ENCODE peak calls at places on chromosomes 2 and 18, in five cellular contexts. Y, I, G, L and M are unnamed samples.

GRCh38 chr18:77250926-77251729 is 1.5 kb downstream of the GALR1 start:
- DNase-seq in Y (no peak), L (no peak), I (no peak), G (no peak), M (no peak)

GRCh38 chr2:127615511-127616166 is 30.3 kb upstream of the GPR17 start:
- DNase-seq in Y (no peak), L (peak), G (no peak), I (no peak), M (no peak)

GRCh38 chr2:85476624-85477023 is 58.1 kb downstream of the SH2D6 start:
- DNase-seq in Y (no peak), L (no peak), I (no peak), G (no peak), M (no peak)

GRCh38 chr2:101617188-101617587 is 80.3 kb upstream of the MAP4K4 start:
- DNase-seq in Y (no peak), I (peak), L (no peak), G (no peak), M (peak)

GRCh38 chr18:7520200-7520780 is 46.8 kb upstream of the PTPRM start:
- DNase-seq in Y (no peak), G (no peak), I (no peak), L (no peak), M (no peak)

GRCh38 chr2:241767464-241768250 is 9.0 kb upstream of the GAL3ST2 start:
- DNase-seq in I (no peak), L (no peak), G (no peak), Y (no peak), M (no peak)

GRCh38 chr2:32902986-32903385 is 43.8 kb upstream of the LTBP1 start:
- DNase-seq in Y (no peak), I (no peak), G (no peak), L (no peak), M (no peak)

GRCh38 chr2:231883468-231883881 is 42.7 kb downstream of the NPPC start:
- DNase-seq in G (no peak), L (no peak), Y (no peak), I (no peak), M (no peak)

GRCh38 chr2:20958176-20958575 is 85.7 kb downstream of the APOB start:
- DNase-seq in Y (no peak), G (no peak), I (no peak), L (no peak), M (no peak)

GRCh38 chr2:217418544-217418943 is 558.7 kb upstream of the TNP1 start:
- DNase-seq in L (no peak), G (no peak), I (no peak), Y (no peak), M (no peak)

GRCh38 chr18:5630057-5630765 is 86.4 kb upstream of the EPB41L3 start:
- DNase-seq in L (peak), I (no peak), Y (no peak), G (peak), M (no peak)